ENCODE peak calls at places on chromosomes 11 and 22, in six cellular contexts. A is H1, M is HCT116, S is IMR-90, X is K562, D is SK-N-SH. E is an unnamed sample.

GRCh38 chr11:129322941-129323340 is 52.7 kb upstream of the BARX2 start:
- DNase-seq in A (peak; percentile 41), M (no peak), S (no peak), X (no peak), D (no peak), E (no peak)

GRCh38 chr11:103619938-103620337 is 416.5 kb upstream of the DDI1 start:
- DNase-seq in A (no peak), M (no peak), S (no peak), X (no peak), D (no peak), E (no peak)

GRCh38 chr11:36619502-36619901 is 21.5 kb upstream of the RAG2 start:
- DNase-seq in A (no peak), M (no peak), S (no peak), X (peak; percentile 5), D (peak; percentile 23), E (no peak)

GRCh38 chr11:113305440-113306336 is 8.7 kb upstream of the TTC12 start:
- DNase-seq in A (peak; percentile 85), M (peak; percentile 53), S (peak; percentile 51), X (peak; percentile 58), D (peak; percentile 81), E (no peak)

GRCh38 chr11:28798286-28798685 is 690.1 kb downstream of the METTL15 start:
- DNase-seq in A (no peak), M (no peak), S (no peak), X (no peak), D (no peak), E (no peak)

GRCh38 chr11:37105456-37105855 is 507.4 kb upstream of the RAG2 start:
- DNase-seq in A (no peak), M (no peak), S (no peak), X (no peak), D (no peak), E (no peak)

GRCh38 chr11:11400121-11400520 is 47.1 kb upstream of the CSNK2A3 start:
- DNase-seq in A (no peak), M (no peak), S (no peak), X (no peak), D (no peak), E (no peak)

GRCh38 chr11:58358969-58359368 is at the start of gene OR5B17:
- DNase-seq in A (no peak), M (no peak), S (no peak), X (no peak), D (no peak), E (no peak)

GRCh38 chr22:27115410-27115809 is 458.0 kb downstream of the MIAT start:
- DNase-seq in A (no peak), M (no peak), S (no peak), X (no peak), D (no peak), E (no peak)

GRCh38 chr11:115083129-115083823 is 404.9 kb downstream of the NXPE2 start:
- DNase-seq in A (no peak), M (no peak), S (no peak), X (no peak), D (no peak), E (no peak)

GRCh38 chr22:38981005-38981658 is 1.0 kb upstream of the APOBEC3B start:
- DNase-seq in A (no peak), M (peak; percentile 37), S (peak; percentile 31), X (peak; percentile 61), D (no peak), E (no peak)

GRCh38 chr11:123122341-123122740 is 60.4 kb upstream of the HSPA8 start:
- DNase-seq in A (no peak), M (no peak), S (peak; percentile 78), X (no peak), D (peak; percentile 48), E (no peak)

DNA sequence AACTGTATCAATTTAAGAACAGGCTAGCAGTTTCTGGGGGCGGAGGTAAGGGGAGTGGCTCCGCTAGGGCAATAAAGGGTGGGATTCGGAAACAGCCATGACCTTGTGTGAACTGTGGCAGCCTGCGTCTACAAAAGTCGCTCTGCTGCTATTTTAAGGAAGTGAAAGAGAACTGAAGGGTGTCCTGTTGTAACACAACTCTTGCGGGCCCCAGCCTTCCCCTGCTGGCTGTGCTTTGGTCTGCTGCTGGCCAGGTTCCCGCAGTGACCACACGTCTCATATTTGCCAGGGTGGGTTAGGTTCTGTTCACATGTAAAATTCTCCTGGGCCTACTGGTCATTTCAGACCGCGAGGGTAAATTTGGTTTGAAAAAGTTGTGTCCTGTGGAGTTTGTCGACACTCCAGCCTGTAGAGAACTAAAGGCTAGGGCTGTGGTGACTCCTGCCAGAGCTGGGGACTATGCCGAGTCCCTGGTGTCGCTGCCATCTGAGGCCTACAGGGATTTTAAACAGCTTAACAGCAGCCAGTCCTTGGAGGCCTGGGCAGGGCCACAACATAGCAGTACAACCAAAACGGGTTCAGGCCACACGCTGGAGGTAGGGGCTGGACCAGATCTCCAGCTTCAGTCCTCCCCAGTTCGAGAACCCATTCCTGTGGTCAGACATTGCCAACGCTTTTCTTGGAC is 1.1 kb upstream of the PPFIBP2 start:
- DNase-seq in A (no peak), M (no peak), S (no peak), X (peak; percentile 10), D (no peak), E (no peak)
- H3K9ac ChIP-seq in A (no peak overlapping the region), M (peak overlapping the region; percentile 7), S (no peak overlapping the region), X (no peak overlapping the region), D (no peak overlapping the region), E (peak overlapping the region; percentile 96)

DNA sequence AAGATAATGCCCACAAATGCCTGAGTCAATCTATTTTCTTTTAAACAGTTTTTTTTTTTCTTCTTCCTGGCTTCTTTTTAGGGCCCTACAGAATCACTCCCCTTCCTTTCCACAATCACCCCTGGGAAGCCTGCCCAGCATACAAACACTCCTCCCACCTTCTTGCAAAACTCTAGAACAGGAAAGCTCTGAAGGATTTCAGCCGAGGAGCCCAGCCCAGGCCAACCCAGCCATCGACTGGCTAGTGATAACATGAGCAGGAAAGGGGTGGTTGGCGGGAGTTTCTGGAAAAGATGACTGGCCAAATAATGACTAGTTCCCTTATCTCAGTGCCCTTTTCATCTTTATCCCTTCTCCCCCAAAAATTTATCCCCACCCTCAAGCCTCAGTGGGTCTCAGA is 68.2 kb downstream of the USP35 start:
- DNase-seq in A (no peak), M (no peak), S (peak; percentile 92), X (peak; percentile 87), D (no peak), E (no peak)
- TF ChIP-seq RAD21 in A (no peak), M (no peak), S (no peak), X (no peak), D (no peak), E (no peak)

DNA sequence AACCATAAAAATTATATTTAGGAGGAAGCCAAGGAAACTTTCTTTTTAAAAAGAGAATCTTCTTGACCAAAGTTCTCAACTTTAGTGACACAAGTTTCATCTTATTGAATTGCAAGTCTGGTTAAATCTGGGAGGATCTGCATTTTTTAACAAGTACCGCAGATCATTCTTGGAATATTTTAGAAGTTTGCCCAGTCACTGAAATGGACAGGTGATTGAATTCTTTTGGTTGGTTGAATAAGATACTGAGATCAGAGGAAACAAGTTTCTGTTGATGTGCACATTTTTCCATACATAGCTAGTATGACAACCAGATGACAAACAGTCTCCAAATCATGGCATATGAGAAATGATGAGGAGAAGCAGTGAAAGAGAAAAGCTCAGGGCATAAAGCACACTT is 50.2 kb downstream of the SLN start:
- DNase-seq in A (no peak), M (no peak), S (no peak), X (no peak), D (no peak), E (no peak)
- H3K4me1 ChIP-seq in A (peaks cover 4% of the 10 kb centered on the region), M (no peaks in the 10 kb centered on the region), S (no peaks in the 10 kb centered on the region), X (no peaks in the 10 kb centered on the region), D (no peaks in the 10 kb centered on the region), E (no peaks in the 10 kb centered on the region)

GRCh38 chr11:118924591-118925585 is 838 bp downstream of the BCL9L start:
- DNase-seq in A (peak; percentile 83), M (no peak), S (peak; percentile 33), X (peak; percentile 68), D (peak; percentile 90), E (no peak)

GRCh38 chr11:118923721-118924587 is 1.8 kb downstream of the BCL9L start:
- DNase-seq in A (peak; percentile 43), M (no peak), S (no peak), X (peak; percentile 30), D (no peak), E (no peak)

GRCh38 chr11:118922745-118923627 is 2.7 kb downstream of the BCL9L start:
- DNase-seq in A (peak; percentile 45), M (no peak), S (no peak), X (no peak), D (peak; percentile 15), E (no peak)

GRCh38 chr11:118921121-118921928 is 4.4 kb downstream of the BCL9L start:
- DNase-seq in A (peak; percentile 79), M (no peak), S (peak; percentile 88), X (peak; percentile 35), D (peak; percentile 30), E (no peak)

GRCh38 chr11:118921929-118922744 is 3.6 kb downstream of the BCL9L start:
- DNase-seq in A (peak; percentile 73), M (no peak), S (peak; percentile 56), X (no peak), D (peak; percentile 80), E (no peak)
- H3K9ac ChIP-seq in A (peak overlapping the region; percentile 28), M (peak overlapping the region; percentile 95), S (peak overlapping the region; percentile 100), X (no peak overlapping the region), D (peak overlapping the region; percentile 94), E (no peak overlapping the region)

GRCh38 chr11:45078236-45079074 is 68.0 kb upstream of the PRDM11 start:
- DNase-seq in A (no peak), M (no peak), S (no peak), X (no peak), D (peak; percentile 64), E (no peak)
- TF ChIP-seq RAD21 in A (no peak), M (no peak), S (no peak), X (no peak), D (no peak), E (no peak)

E was measured in GM12878.